ENCODE peak calls at places on chromosome 19, in six cellular contexts. One of them, this sample, is unnamed. For H3K4me1, the result is how much of the 10 kb centered on the place peaks cover.

GRCh38 chr19:50427997-50428425 is 4.7 kb upstream of the MYBPC2 start:
- DNase-seq in adrenal gland: peak
- DNase-seq in fibroblast of lung: peak
- DNase-seq in A549: no peak
- DNase-seq in HCT116: no peak
- DNase-seq in transverse colon: peak
- DNase-seq in this sample: peak

GRCh38 chr19:55258476-55258827 is 365 bp downstream of the PPP6R1 start:
- DNase-seq in transverse colon: no peak
- DNase-seq in A549: no peak
- DNase-seq in HCT116: no peak
- DNase-seq in adrenal gland: no peak
- DNase-seq in fibroblast of lung: no peak
- DNase-seq in this sample: no peak

GRCh38 chr19:1261512-1261862 is 7.6 kb upstream of the CIRBP start:
- DNase-seq in fibroblast of lung: no peak
- DNase-seq in HCT116: no peak
- DNase-seq in adrenal gland: no peak
- DNase-seq in A549: no peak
- DNase-seq in transverse colon: peak
- DNase-seq in this sample: no peak

GRCh38 chr19:19595171-19595701 is 23.3 kb downstream of the PBX4 start:
- DNase-seq in HCT116: no peak
- DNase-seq in transverse colon: no peak
- DNase-seq in adrenal gland: no peak
- DNase-seq in fibroblast of lung: no peak
- DNase-seq in A549: no peak
- DNase-seq in this sample: no peak

GRCh38 chr19:39400997-39401548 is 5.6 kb upstream of the ZFP36 start:
- DNase-seq in A549: peak
- DNase-seq in adrenal gland: no peak
- DNase-seq in HCT116: no peak
- DNase-seq in transverse colon: no peak
- DNase-seq in fibroblast of lung: no peak
- DNase-seq in this sample: no peak

GRCh38 chr19:28341810-28342350 is 871.1 kb downstream of the UQCRFS1 start:
- DNase-seq in HCT116: no peak
- DNase-seq in A549: no peak
- DNase-seq in fibroblast of lung: no peak
- DNase-seq in adrenal gland: no peak
- DNase-seq in transverse colon: no peak
- DNase-seq in this sample: no peak

GRCh38 chr19:9883231-9883758 is 48.2 kb downstream of the PIN1 start:
- DNase-seq in HCT116: peak
- DNase-seq in A549: no peak
- DNase-seq in transverse colon: no peak
- DNase-seq in fibroblast of lung: no peak
- DNase-seq in adrenal gland: no peak
- DNase-seq in this sample: no peak

GRCh38 chr19:58397533-58398037 is 2.1 kb downstream of the RNF225 start:
- DNase-seq in HCT116: no peak
- DNase-seq in adrenal gland: no peak
- DNase-seq in fibroblast of lung: no peak
- DNase-seq in transverse colon: no peak
- DNase-seq in A549: no peak
- DNase-seq in this sample: no peak

GRCh38 chr19:45591004-45591637 is 6.5 kb upstream of the OPA3 start:
- DNase-seq in adrenal gland: peak
- DNase-seq in A549: peak
- DNase-seq in transverse colon: peak
- DNase-seq in HCT116: no peak
- DNase-seq in fibroblast of lung: peak
- DNase-seq in this sample: peak

GRCh38 chr19:46766569-46767317 is 20.5 kb upstream of the STRN4 start:
- DNase-seq in HCT116: no peak
- DNase-seq in adrenal gland: no peak
- DNase-seq in fibroblast of lung: no peak
- DNase-seq in transverse colon: peak
- DNase-seq in A549: no peak
- DNase-seq in this sample: peak

GRCh38 chr19:12997225-12997966 is 2.1 kb downstream of the NFIX start:
- DNase-seq in A549: no peak
- DNase-seq in adrenal gland: no peak
- DNase-seq in fibroblast of lung: no peak
- DNase-seq in HCT116: no peak
- DNase-seq in transverse colon: no peak
- DNase-seq in this sample: no peak

GRCh38 chr19:48959341-48960239 is 4.9 kb downstream of the BAX start:
- DNase-seq in adrenal gland: no peak
- DNase-seq in fibroblast of lung: no peak
- DNase-seq in transverse colon: no peak
- DNase-seq in A549: no peak
- DNase-seq in HCT116: no peak
- DNase-seq in this sample: no peak

GRCh38 chr19:33627526-33627925 is 5.8 kb downstream of the CHST8 start:
- DNase-seq in HCT116: no peak
- DNase-seq in transverse colon: no peak
- DNase-seq in A549: no peak
- DNase-seq in adrenal gland: no peak
- DNase-seq in fibroblast of lung: no peak
- DNase-seq in this sample: no peak

GRCh38 chr19:50695251-50696064 is 24.1 kb downstream of the SHANK1 start:
- DNase-seq in transverse colon: no peak
- DNase-seq in adrenal gland: no peak
- DNase-seq in fibroblast of lung: no peak
- DNase-seq in A549: no peak
- DNase-seq in HCT116: no peak
- DNase-seq in this sample: no peak

GRCh38 chr19:28727133-28727834 is 485.7 kb downstream of the UQCRFS1 start:
- DNase-seq in A549: no peak
- DNase-seq in fibroblast of lung: peak
- DNase-seq in transverse colon: no peak
- DNase-seq in HCT116: no peak
- DNase-seq in adrenal gland: peak
- DNase-seq in this sample: peak

GRCh38 chr19:43353606-43354304 is at the start of gene CD177:
- DNase-seq in transverse colon: no peak
- DNase-seq in HCT116: no peak
- DNase-seq in A549: no peak
- DNase-seq in fibroblast of lung: no peak
- DNase-seq in adrenal gland: no peak
- DNase-seq in this sample: no peak

GRCh38 chr19:15265849-15266248 is 33.6 kb upstream of the EPHX3 start:
- DNase-seq in HCT116: no peak
- DNase-seq in fibroblast of lung: peak
- DNase-seq in A549: no peak
- DNase-seq in transverse colon: peak
- DNase-seq in adrenal gland: peak
- DNase-seq in this sample: peak

GRCh38 chr19:15264933-15265206 is 32.6 kb upstream of the EPHX3 start:
- DNase-seq in adrenal gland: no peak
- DNase-seq in transverse colon: no peak
- DNase-seq in A549: no peak
- DNase-seq in fibroblast of lung: no peak
- DNase-seq in HCT116: no peak
- DNase-seq in this sample: no peak

GRCh38 chr19:15263361-15263985 is 31.2 kb upstream of the EPHX3 start:
- DNase-seq in A549: no peak
- DNase-seq in transverse colon: no peak
- DNase-seq in fibroblast of lung: no peak
- DNase-seq in HCT116: no peak
- DNase-seq in adrenal gland: no peak
- DNase-seq in this sample: no peak

GRCh38 chr19:15265214-15265613 is 33.0 kb upstream of the EPHX3 start:
- DNase-seq in HCT116: no peak
- DNase-seq in transverse colon: no peak
- DNase-seq in fibroblast of lung: no peak
- DNase-seq in A549: no peak
- DNase-seq in adrenal gland: no peak
- DNase-seq in this sample: no peak

DNA sequence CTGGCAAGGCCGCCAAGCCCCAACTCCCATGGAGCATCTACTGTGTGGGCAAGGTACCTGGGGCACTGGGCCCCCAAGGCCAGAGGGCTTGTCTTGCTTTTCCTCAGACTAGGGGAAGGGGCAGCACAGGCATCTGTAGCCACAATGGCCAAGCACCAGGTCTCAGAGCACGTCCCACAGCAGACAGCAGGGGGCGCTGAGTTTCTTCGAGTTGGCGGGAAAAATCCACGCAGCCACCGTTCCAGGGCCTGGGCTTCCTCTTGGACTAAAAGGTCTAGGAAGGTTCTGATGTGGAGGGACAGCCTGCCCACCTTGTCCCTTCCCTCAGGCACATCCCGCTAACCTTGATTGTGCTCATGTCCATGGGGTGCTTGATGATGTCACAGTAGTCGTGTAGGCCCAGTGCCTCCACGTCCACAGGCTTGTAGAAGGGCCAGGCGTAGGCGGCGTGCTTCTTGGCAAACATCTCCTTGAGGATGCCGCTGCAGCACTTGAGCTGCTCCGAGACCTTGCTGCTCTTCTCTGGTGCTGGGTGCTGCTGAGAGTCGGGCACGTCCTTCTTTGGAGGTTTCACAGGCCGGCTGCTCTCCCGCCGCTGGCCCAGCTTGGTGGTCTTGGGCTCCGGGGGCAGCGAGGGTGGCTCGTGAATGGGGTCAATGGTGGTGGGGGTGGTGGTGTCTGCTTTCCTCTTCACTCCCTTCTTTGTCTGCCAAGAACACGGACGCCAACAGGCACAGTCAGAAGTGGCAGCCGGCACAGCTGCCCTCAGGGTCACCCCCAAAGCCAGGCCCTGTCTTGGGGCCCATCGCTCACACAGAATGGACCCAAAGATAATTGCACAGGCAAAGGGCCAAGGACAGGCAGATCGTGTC is 32.0 kb upstream of the EPHX3 start:
- DNase-seq in A549: peak
- DNase-seq in HCT116: peak
- DNase-seq in fibroblast of lung: peak
- DNase-seq in adrenal gland: peak
- DNase-seq in transverse colon: peak
- DNase-seq in this sample: peak
- H3K4me1 ChIP-seq in A549: under half
- H3K4me1 ChIP-seq in HCT116: under half
- H3K4me1 ChIP-seq in fibroblast of lung: under half
- H3K4me1 ChIP-seq in adrenal gland: under half
- H3K4me1 ChIP-seq in transverse colon: under half
- H3K4me1 ChIP-seq in this sample: under half

GRCh38 chr19:11461453-11461852 is 19.4 kb downstream of the ELAVL3 start:
- DNase-seq in HCT116: no peak
- DNase-seq in A549: no peak
- DNase-seq in transverse colon: no peak
- DNase-seq in adrenal gland: no peak
- DNase-seq in fibroblast of lung: no peak
- DNase-seq in this sample: no peak
- TF ChIP-seq CTCF in HCT116: no peak
- TF ChIP-seq CTCF in A549: no peak
- TF ChIP-seq CTCF in transverse colon: no peak
- TF ChIP-seq CTCF in adrenal gland: no peak
- TF ChIP-seq CTCF in fibroblast of lung: no peak
- TF ChIP-seq CTCF in this sample: no peak

DNA sequence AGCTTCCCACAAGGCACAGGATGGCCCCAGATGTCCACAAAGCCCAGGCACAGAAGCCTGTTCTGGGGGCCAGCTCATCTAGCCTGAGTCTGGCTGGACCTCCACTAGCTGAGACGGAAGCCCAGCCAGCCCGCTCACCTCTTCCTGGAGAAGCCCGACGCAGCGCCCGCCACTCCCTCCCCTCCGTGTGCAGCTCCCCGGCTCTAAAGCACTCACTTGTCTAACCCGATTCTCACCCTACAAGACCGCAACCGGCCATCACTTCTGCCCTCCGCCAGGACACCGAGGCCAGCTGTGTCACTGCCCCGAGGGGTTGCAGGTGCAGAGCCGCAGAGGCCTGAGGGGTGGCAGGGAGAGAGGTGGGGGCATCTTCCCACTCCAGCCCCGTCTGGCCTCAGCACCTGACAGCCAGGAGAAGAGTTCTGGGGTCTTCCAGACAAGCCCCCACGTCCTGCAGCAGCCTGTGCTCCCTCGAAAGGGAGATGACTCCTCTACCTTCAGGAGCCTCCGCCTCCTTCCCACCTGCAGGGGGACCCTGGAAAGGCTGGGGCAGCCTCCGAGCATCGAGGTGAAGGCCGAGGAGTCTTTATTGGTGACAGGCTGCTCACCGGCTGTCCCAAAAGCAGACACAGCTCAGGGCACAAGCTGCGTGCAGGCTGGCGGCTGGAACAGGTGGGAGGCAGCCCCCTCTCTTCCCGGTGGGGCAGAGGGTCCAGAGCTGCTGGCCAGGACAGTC is 5.9 kb upstream of the DIRAS1 start:
- DNase-seq in fibroblast of lung: no peak
- DNase-seq in A549: no peak
- DNase-seq in transverse colon: peak
- DNase-seq in adrenal gland: no peak
- DNase-seq in HCT116: no peak
- DNase-seq in this sample: no peak
- H3K4me1 ChIP-seq in fibroblast of lung: under half
- H3K4me1 ChIP-seq in A549: under half
- H3K4me1 ChIP-seq in transverse colon: under half
- H3K4me1 ChIP-seq in adrenal gland: under half
- H3K4me1 ChIP-seq in HCT116: under half
- H3K4me1 ChIP-seq in this sample: under half

GRCh38 chr19:47832723-47833122 is 11.0 kb downstream of the CRX start:
- DNase-seq in adrenal gland: no peak
- DNase-seq in transverse colon: no peak
- DNase-seq in HCT116: no peak
- DNase-seq in A549: no peak
- DNase-seq in fibroblast of lung: no peak
- DNase-seq in this sample: no peak
- TF ChIP-seq CTCF in adrenal gland: no peak
- TF ChIP-seq CTCF in transverse colon: no peak
- TF ChIP-seq CTCF in HCT116: no peak
- TF ChIP-seq CTCF in A549: no peak
- TF ChIP-seq CTCF in fibroblast of lung: no peak
- TF ChIP-seq CTCF in this sample: no peak

DNA sequence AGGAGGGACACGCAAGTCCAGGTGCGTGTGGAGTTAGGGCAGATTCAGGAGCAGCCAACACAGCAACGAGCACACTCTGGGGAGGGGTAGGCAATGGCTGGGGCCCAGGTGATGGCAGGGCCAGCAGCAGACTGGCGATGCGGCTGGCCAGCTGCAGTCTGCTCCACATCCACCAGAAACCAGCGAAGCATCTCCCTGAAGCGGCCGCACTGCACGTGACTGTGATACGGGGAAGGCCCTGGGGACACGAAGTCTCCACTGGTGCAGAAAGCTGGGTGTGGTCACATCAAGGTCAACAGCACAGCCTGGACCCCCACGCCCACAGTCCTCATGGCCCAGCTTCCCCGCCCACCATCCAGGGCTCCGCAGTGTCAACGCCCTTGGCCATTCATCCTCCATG is 21.3 kb upstream of the EPHX3 start:
- DNase-seq in adrenal gland: no peak
- DNase-seq in fibroblast of lung: no peak
- DNase-seq in transverse colon: no peak
- DNase-seq in A549: no peak
- DNase-seq in HCT116: no peak
- DNase-seq in this sample: peak
- H3K4me1 ChIP-seq in adrenal gland: under half
- H3K4me1 ChIP-seq in fibroblast of lung: under half
- H3K4me1 ChIP-seq in transverse colon: under half
- H3K4me1 ChIP-seq in A549: under half
- H3K4me1 ChIP-seq in HCT116: under half
- H3K4me1 ChIP-seq in this sample: half or more

GRCh38 chr19:8593931-8594330 is 16.6 kb downstream of the ADAMTS10 start:
- DNase-seq in transverse colon: no peak
- DNase-seq in HCT116: no peak
- DNase-seq in adrenal gland: no peak
- DNase-seq in A549: no peak
- DNase-seq in fibroblast of lung: no peak
- DNase-seq in this sample: no peak
- TF ChIP-seq CTCF in transverse colon: no peak
- TF ChIP-seq CTCF in HCT116: peak
- TF ChIP-seq CTCF in adrenal gland: peak
- TF ChIP-seq CTCF in A549: peak
- TF ChIP-seq CTCF in fibroblast of lung: peak
- TF ChIP-seq CTCF in this sample: no peak